ENCODE peak calls at places on chromosomes 5 and 9, in nine cellular contexts. B is RPMI7951; V is psoas muscle; S is ELR; R is GM23248; M is NCI-H1417; A is COR-L47; P is CD8-positive, alpha-beta T cell; Z is activated effector memory CD4-positive, alpha-beta T cell treated with Interleukin-2 at 50 U/mL for 16 hours. D is an unnamed sample.

GRCh38 chr9:75552941-75553340 is 337.5 kb upstream of the PCSK5 start:
- DNase-seq in B (no peak), V (no peak), S (no peak), R (peak), M (no peak), A (no peak), P (no peak), Z (no peak), D (no peak)

GRCh38 chr5:158820891-158821290 is 278.8 kb downstream of the EBF1 start:
- DNase-seq in B (no peak), V (no peak), S (no peak), R (no peak), M (no peak), A (no peak), P (no peak), Z (no peak), D (no peak)

GRCh38 chr5:39854771-39855170 is 430.0 kb upstream of the DAB2 start:
- DNase-seq in B (no peak), V (no peak), S (no peak), R (no peak), M (no peak), A (no peak), P (no peak), Z (no peak), D (no peak)

GRCh38 chr9:21553441-21553840 is 71.3 kb upstream of the IFNE start:
- DNase-seq in B (no peak), V (no peak), S (no peak), R (no peak), M (no peak), A (no peak), P (no peak), Z (no peak), D (no peak)

GRCh38 chr5:66174338-66174737 is 30.2 kb downstream of the SREK1 start:
- DNase-seq in B (peak), V (no peak), S (peak), R (peak), M (no peak), A (no peak), P (no peak), Z (no peak), D (peak)

GRCh38 chr5:56814361-56814962 is 887 bp upstream of the MAP3K1 start:
- DNase-seq in B (no peak), V (peak), S (peak), R (peak), M (peak), A (no peak), P (peak), Z (peak), D (peak)

GRCh38 chr5:38515648-38516047 is 40.8 kb downstream of the LIFR start:
- DNase-seq in B (peak), V (no peak), S (peak), R (peak), M (no peak), A (no peak), P (no peak), Z (no peak), D (peak)

GRCh38 chr9:120868339-120868675 is 8.7 kb downstream of the PHF19 start:
- DNase-seq in B (no peak), V (no peak), S (no peak), R (peak), M (no peak), A (no peak), P (no peak), Z (no peak), D (no peak)

GRCh38 chr5:37533851-37534250 is 154.7 kb downstream of the WDR70 start:
- DNase-seq in B (peak), V (no peak), S (peak), R (peak), M (no peak), A (no peak), P (no peak), Z (no peak), D (peak)

GRCh38 chr9:137522746-137523455 is 27.3 kb downstream of the PNPLA7 start:
- DNase-seq in B (no peak), V (no peak), S (no peak), R (no peak), M (no peak), A (no peak), P (no peak), Z (no peak), D (no peak)

GRCh38 chr9:86754581-86754980 is 192.7 kb downstream of the GAS1 start:
- DNase-seq in B (no peak), V (no peak), S (no peak), R (no peak), M (no peak), A (no peak), P (no peak), Z (no peak), D (no peak)

GRCh38 chr5:151195622-151196021 is 28.3 kb downstream of the CCDC69 start:
- DNase-seq in B (no peak), V (no peak), S (no peak), R (peak), M (no peak), A (no peak), P (no peak), Z (no peak), D (no peak)

GRCh38 chr9:127714916-127715442 is 484 bp downstream of the PTRH1 start:
- DNase-seq in B (no peak), V (no peak), S (peak), R (peak), M (no peak), A (no peak), P (no peak), Z (no peak), D (no peak)

GRCh38 chr5:31100781-31101180 is 92.7 kb upstream of the CDH6 start:
- DNase-seq in B (no peak), V (no peak), S (no peak), R (no peak), M (no peak), A (no peak), P (no peak), Z (no peak), D (no peak)

GRCh38 chr9:20906326-20906725 is 125.1 kb downstream of the HACD4 start:
- DNase-seq in B (no peak), V (no peak), S (no peak), R (no peak), M (no peak), A (no peak), P (no peak), Z (no peak), D (no peak)

GRCh38 chr9:99026956-99027298 is 78.0 kb upstream of the TGFBR1 start:
- DNase-seq in B (no peak), V (no peak), S (no peak), R (no peak), M (no peak), A (no peak), P (no peak), Z (no peak), D (no peak)

D was measured in kidney glomerular epithelial cell.